ENCODE peak calls at places on chromosomes 12 and 14, in five cellular contexts. B is H9, V is H1, A is trophoblast cell, I is mesenchymal stem cell. N is an unnamed sample.

GRCh38 chr12:48002179-48002601 is 2.1 kb downstream of the COL2A1 start:
- DNase-seq in B (peak), V (peak), A (peak), I (no peak), N (peak)

GRCh38 chr12:131831635-131832041 is 3.4 kb downstream of the MMP17 start:
- DNase-seq in B (peak), V (no peak), A (no peak), I (no peak), N (no peak)

GRCh38 chr12:57151741-57152407 is 4.5 kb upstream of the LRP1-AS start:
- DNase-seq in B (no peak), V (no peak), A (no peak), I (no peak), N (no peak)

GRCh38 chr12:1795221-1795784 is 25.1 kb upstream of the LRTM2 start:
- DNase-seq in B (peak), V (no peak), A (no peak), I (no peak), N (no peak)

GRCh38 chr14:95739356-95739755 is 25.4 kb upstream of the TCL1A start:
- DNase-seq in B (no peak), V (no peak), A (peak), I (no peak), N (no peak)

GRCh38 chr12:66438601-66439000 is 136.3 kb downstream of the HELB start:
- DNase-seq in B (no peak), V (no peak), A (peak), I (peak), N (no peak)

GRCh38 chr14:50344116-50344775 is 32.1 kb downstream of the DMAC2L start:
- DNase-seq in B (no peak), V (no peak), A (no peak), I (peak), N (no peak)

GRCh38 chr12:22231078-22231477 is 103.4 kb downstream of the ST8SIA1 start:
- DNase-seq in B (no peak), V (no peak), A (no peak), I (no peak), N (no peak)

GRCh38 chr12:47307680-47308399 is 228.1 kb upstream of the AMIGO2 start:
- DNase-seq in B (peak), V (no peak), A (peak), I (peak), N (peak)

GRCh38 chr12:52007158-52007921 is 594 bp downstream of the TAMALIN start:
- DNase-seq in B (peak), V (no peak), A (peak), I (peak), N (no peak)

GRCh38 chr14:64828096-64828495 is 51.6 kb downstream of the SPTB start:
- DNase-seq in B (no peak), V (no peak), A (no peak), I (no peak), N (no peak)

GRCh38 chr14:52848626-52849025 is 57.2 kb upstream of the GNPNAT1 start:
- DNase-seq in B (no peak), V (no peak), A (peak), I (peak), N (no peak)

GRCh38 chr14:59474172-59474571 is 9.0 kb upstream of the GPR135 start:
- DNase-seq in B (no peak), V (no peak), A (no peak), I (no peak), N (no peak)

GRCh38 chr12:112807452-112807851 is 15.9 kb downstream of the RPH3A start:
- DNase-seq in B (no peak), V (no peak), A (no peak), I (no peak), N (no peak)

GRCh38 chr12:65171870-65172269 is 2.5 kb downstream of the LEMD3 start:
- DNase-seq in B (no peak), V (no peak), A (peak), I (peak), N (no peak)

GRCh38 chr12:63706336-63706735 is 38.0 kb upstream of the DPY19L2 start:
- DNase-seq in B (no peak), V (no peak), A (no peak), I (no peak), N (no peak)

DNA sequence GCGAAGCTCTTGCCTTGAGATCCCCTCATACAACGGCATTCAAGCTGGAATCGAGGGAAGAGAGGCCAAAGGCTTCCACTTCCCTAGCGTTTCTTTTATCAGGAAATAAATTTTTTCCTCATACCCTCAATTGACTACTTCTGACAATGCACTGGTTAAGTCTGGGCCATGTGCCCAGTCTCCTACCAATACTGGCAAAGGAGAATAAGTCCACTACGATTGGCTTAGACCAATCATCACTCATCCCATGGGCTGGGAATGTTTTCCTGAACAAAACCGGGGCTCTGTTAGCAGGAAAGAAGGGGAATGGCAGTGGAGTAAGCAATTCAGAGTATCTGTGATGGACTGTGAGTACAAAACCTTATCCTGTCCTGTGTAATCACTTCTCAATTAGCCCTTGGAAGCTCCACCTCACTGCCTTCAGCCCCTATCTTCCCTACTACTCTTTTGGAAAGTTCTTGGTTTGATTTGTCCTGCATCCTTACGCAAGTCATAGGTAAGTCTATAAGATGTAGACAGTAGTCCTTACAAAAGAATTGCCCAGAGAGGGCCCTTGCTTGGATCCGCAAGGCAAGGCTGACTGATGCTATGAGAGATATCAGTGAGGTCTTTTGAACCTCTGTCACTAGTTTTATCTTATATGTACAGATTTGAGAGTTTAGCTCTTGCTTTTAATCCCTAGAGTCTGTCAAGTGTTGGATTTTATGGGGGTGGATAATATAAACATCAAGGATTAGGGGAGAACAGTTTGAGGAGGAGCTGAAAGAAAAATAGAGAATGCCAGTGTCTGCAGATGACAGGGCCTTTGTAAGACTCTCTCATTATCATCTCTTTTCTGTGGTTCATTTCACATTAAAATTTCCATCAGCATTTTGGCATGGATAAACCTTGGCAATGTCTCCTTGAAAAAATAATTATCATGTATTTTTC is 36.4 kb upstream of the CDK17 start:
- DNase-seq in B (no peak), V (no peak), A (no peak), I (no peak), N (no peak)
- H3K4ac ChIP-seq in B (no peak), V (no peak), A (no peak), I (no peak), N (no peak)

GRCh38 chr14:72549026-72549425 is 344.9 kb downstream of the DPF3 start:
- DNase-seq in B (no peak), V (no peak), A (no peak), I (no peak), N (no peak)
- H2BK12ac ChIP-seq in B (no peak), V (no peak), A (no peak), I (no peak), N (no peak)

DNA sequence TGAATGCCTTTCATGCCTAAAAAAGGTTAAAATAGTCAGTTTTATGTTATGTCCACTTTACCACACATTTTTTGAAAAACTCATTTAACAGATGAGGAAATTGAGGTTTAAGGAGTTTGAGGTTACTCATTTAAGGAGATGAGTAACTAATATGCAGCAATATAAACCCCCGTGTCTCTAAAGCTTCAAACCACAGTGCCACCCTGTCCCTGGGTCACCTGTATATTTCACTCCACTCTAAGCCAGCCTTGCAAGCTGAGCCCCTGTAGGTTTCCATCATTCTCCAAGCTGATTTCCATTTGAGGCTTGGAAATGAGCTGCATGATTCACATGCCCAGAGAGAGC is 64.4 kb downstream of the NUAK1 start:
- DNase-seq in B (no peak), V (no peak), A (no peak), I (no peak), N (no peak)
- H3K4ac ChIP-seq in B (no peak), V (no peak), A (no peak), I (no peak), N (no peak)

GRCh38 chr14:83714141-83714540 is 1815.8 kb upstream of the FLRT2 start:
- DNase-seq in B (no peak), V (no peak), A (no peak), I (no peak), N (no peak)
- H2BK12ac ChIP-seq in B (no peak), V (no peak), A (no peak), I (no peak), N (no peak)

GRCh38 chr12:120534203-120534702 is at the start of gene RNF10:
- DNase-seq in B (peak), V (peak), A (peak), I (peak), N (peak)
- H3K4ac ChIP-seq in B (no peak), V (no peak), A (peak), I (peak), N (no peak)

GRCh38 chr14:22478247-22478646 is 110.8 kb downstream of the DAD1 start:
- DNase-seq in B (no peak), V (no peak), A (no peak), I (no peak), N (no peak)

GRCh38 chr14:22477569-22478194 is 111.3 kb downstream of the DAD1 start:
- DNase-seq in B (no peak), V (no peak), A (no peak), I (no peak), N (no peak)

GRCh38 chr14:22479781-22480464 is 109.1 kb downstream of the DAD1 start:
- DNase-seq in B (no peak), V (no peak), A (no peak), I (no peak), N (no peak)

GRCh38 chr14:22479132-22479531 is 109.9 kb downstream of the DAD1 start:
- DNase-seq in B (no peak), V (no peak), A (no peak), I (no peak), N (no peak)

GRCh38 chr14:22478670-22479069 is 110.4 kb downstream of the DAD1 start:
- DNase-seq in B (no peak), V (no peak), A (no peak), I (no peak), N (no peak)
- H2BK12ac ChIP-seq in B (no peak), V (no peak), A (no peak), I (no peak), N (no peak)